ENCODE peak calls at places on chromosomes 2 and 18, in ten cellular contexts. One of them, this sample, is unnamed.

GRCh38 chr18:2998644-2999043 is 14.3 kb downstream of the LPIN2 start:
- DNase-seq in stimulated activated CD8-positive, alpha-beta memory T cell treated with anti-CD3 and anti-CD28 coated beads, Interleukin-15, amount 100 ng/mL, for 24 hours: no peak
- DNase-seq in stimulated activated CD4-positive, alpha-beta T cell treated with anti-CD3 and anti-CD28 coated beads, Interleukin-2, amount 100 ng/mL, for 48 hours: no peak
- DNase-seq in iPS-NIHi11: no peak
- DNase-seq in uterus: no peak
- DNase-seq in C1 segment of cervical spinal cord: no peak
- DNase-seq in tibial artery: no peak
- DNase-seq in activated naive CD8-positive, alpha-beta T cell treated with anti-CD3 and anti-CD28 coated beads, Interleukin-2, amount 10 ng/mL, durations not matched to agents 7 days and 5 days: no peak
- DNase-seq in naive B cell: no peak
- DNase-seq in type B pancreatic cell: no peak
- DNase-seq in this sample: no peak

GRCh38 chr18:63823516-63824219 is 48.5 kb downstream of the SERPINB7 start:
- DNase-seq in activated naive CD8-positive, alpha-beta T cell treated with anti-CD3 and anti-CD28 coated beads, Interleukin-2, amount 10 ng/mL, durations not matched to agents 7 days and 5 days: no peak
- DNase-seq in iPS-NIHi11: peak
- DNase-seq in stimulated activated CD4-positive, alpha-beta T cell treated with anti-CD3 and anti-CD28 coated beads, Interleukin-2, amount 100 ng/mL, for 48 hours: peak
- DNase-seq in tibial artery: no peak
- DNase-seq in naive B cell: no peak
- DNase-seq in uterus: no peak
- DNase-seq in type B pancreatic cell: no peak
- DNase-seq in stimulated activated CD8-positive, alpha-beta memory T cell treated with anti-CD3 and anti-CD28 coated beads, Interleukin-15, amount 100 ng/mL, for 24 hours: no peak
- DNase-seq in C1 segment of cervical spinal cord: no peak
- DNase-seq in this sample: no peak

GRCh38 chr2:224008702-224009261 is 30.3 kb downstream of the SERPINE2 start:
- DNase-seq in stimulated activated CD4-positive, alpha-beta T cell treated with anti-CD3 and anti-CD28 coated beads, Interleukin-2, amount 100 ng/mL, for 48 hours: no peak
- DNase-seq in stimulated activated CD8-positive, alpha-beta memory T cell treated with anti-CD3 and anti-CD28 coated beads, Interleukin-15, amount 100 ng/mL, for 24 hours: no peak
- DNase-seq in tibial artery: no peak
- DNase-seq in C1 segment of cervical spinal cord: no peak
- DNase-seq in type B pancreatic cell: no peak
- DNase-seq in activated naive CD8-positive, alpha-beta T cell treated with anti-CD3 and anti-CD28 coated beads, Interleukin-2, amount 10 ng/mL, durations not matched to agents 7 days and 5 days: no peak
- DNase-seq in uterus: no peak
- DNase-seq in naive B cell: no peak
- DNase-seq in iPS-NIHi11: peak
- DNase-seq in this sample: no peak

GRCh38 chr2:174047746-174048145 is 82.6 kb upstream of the SP3 start:
- DNase-seq in C1 segment of cervical spinal cord: no peak
- DNase-seq in iPS-NIHi11: no peak
- DNase-seq in tibial artery: peak
- DNase-seq in naive B cell: no peak
- DNase-seq in stimulated activated CD8-positive, alpha-beta memory T cell treated with anti-CD3 and anti-CD28 coated beads, Interleukin-15, amount 100 ng/mL, for 24 hours: no peak
- DNase-seq in type B pancreatic cell: no peak
- DNase-seq in activated naive CD8-positive, alpha-beta T cell treated with anti-CD3 and anti-CD28 coated beads, Interleukin-2, amount 10 ng/mL, durations not matched to agents 7 days and 5 days: no peak
- DNase-seq in stimulated activated CD4-positive, alpha-beta T cell treated with anti-CD3 and anti-CD28 coated beads, Interleukin-2, amount 100 ng/mL, for 48 hours: no peak
- DNase-seq in uterus: no peak
- DNase-seq in this sample: no peak

GRCh38 chr2:224146356-224147160 is 107.5 kb upstream of the SERPINE2 start:
- DNase-seq in stimulated activated CD8-positive, alpha-beta memory T cell treated with anti-CD3 and anti-CD28 coated beads, Interleukin-15, amount 100 ng/mL, for 24 hours: no peak
- DNase-seq in naive B cell: no peak
- DNase-seq in activated naive CD8-positive, alpha-beta T cell treated with anti-CD3 and anti-CD28 coated beads, Interleukin-2, amount 10 ng/mL, durations not matched to agents 7 days and 5 days: no peak
- DNase-seq in tibial artery: no peak
- DNase-seq in type B pancreatic cell: no peak
- DNase-seq in C1 segment of cervical spinal cord: no peak
- DNase-seq in iPS-NIHi11: no peak
- DNase-seq in uterus: no peak
- DNase-seq in stimulated activated CD4-positive, alpha-beta T cell treated with anti-CD3 and anti-CD28 coated beads, Interleukin-2, amount 100 ng/mL, for 48 hours: no peak
- DNase-seq in this sample: no peak

GRCh38 chr18:58649966-58650816 is 21.1 kb upstream of the MALT1 start:
- DNase-seq in stimulated activated CD8-positive, alpha-beta memory T cell treated with anti-CD3 and anti-CD28 coated beads, Interleukin-15, amount 100 ng/mL, for 24 hours: no peak
- DNase-seq in iPS-NIHi11: no peak
- DNase-seq in uterus: no peak
- DNase-seq in activated naive CD8-positive, alpha-beta T cell treated with anti-CD3 and anti-CD28 coated beads, Interleukin-2, amount 10 ng/mL, durations not matched to agents 7 days and 5 days: no peak
- DNase-seq in stimulated activated CD4-positive, alpha-beta T cell treated with anti-CD3 and anti-CD28 coated beads, Interleukin-2, amount 100 ng/mL, for 48 hours: no peak
- DNase-seq in type B pancreatic cell: no peak
- DNase-seq in C1 segment of cervical spinal cord: no peak
- DNase-seq in tibial artery: no peak
- DNase-seq in naive B cell: peak
- DNase-seq in this sample: no peak

GRCh38 chr2:27737676-27738348 is 33.7 kb upstream of the MRPL33 start:
- DNase-seq in iPS-NIHi11: no peak
- DNase-seq in C1 segment of cervical spinal cord: no peak
- DNase-seq in naive B cell: no peak
- DNase-seq in uterus: no peak
- DNase-seq in tibial artery: no peak
- DNase-seq in activated naive CD8-positive, alpha-beta T cell treated with anti-CD3 and anti-CD28 coated beads, Interleukin-2, amount 10 ng/mL, durations not matched to agents 7 days and 5 days: no peak
- DNase-seq in type B pancreatic cell: no peak
- DNase-seq in stimulated activated CD4-positive, alpha-beta T cell treated with anti-CD3 and anti-CD28 coated beads, Interleukin-2, amount 100 ng/mL, for 48 hours: no peak
- DNase-seq in stimulated activated CD8-positive, alpha-beta memory T cell treated with anti-CD3 and anti-CD28 coated beads, Interleukin-15, amount 100 ng/mL, for 24 hours: no peak
- DNase-seq in this sample: no peak

GRCh38 chr2:29062371-29062770 is 12.0 kb downstream of the PCARE start:
- DNase-seq in activated naive CD8-positive, alpha-beta T cell treated with anti-CD3 and anti-CD28 coated beads, Interleukin-2, amount 10 ng/mL, durations not matched to agents 7 days and 5 days: no peak
- DNase-seq in type B pancreatic cell: no peak
- DNase-seq in C1 segment of cervical spinal cord: no peak
- DNase-seq in tibial artery: no peak
- DNase-seq in uterus: no peak
- DNase-seq in iPS-NIHi11: no peak
- DNase-seq in naive B cell: no peak
- DNase-seq in stimulated activated CD8-positive, alpha-beta memory T cell treated with anti-CD3 and anti-CD28 coated beads, Interleukin-15, amount 100 ng/mL, for 24 hours: no peak
- DNase-seq in stimulated activated CD4-positive, alpha-beta T cell treated with anti-CD3 and anti-CD28 coated beads, Interleukin-2, amount 100 ng/mL, for 48 hours: no peak
- DNase-seq in this sample: no peak

GRCh38 chr2:38074775-38075435 is 1.0 kb downstream of the CYP1B1 start:
- DNase-seq in naive B cell: no peak
- DNase-seq in type B pancreatic cell: peak
- DNase-seq in iPS-NIHi11: peak
- DNase-seq in stimulated activated CD8-positive, alpha-beta memory T cell treated with anti-CD3 and anti-CD28 coated beads, Interleukin-15, amount 100 ng/mL, for 24 hours: no peak
- DNase-seq in C1 segment of cervical spinal cord: no peak
- DNase-seq in stimulated activated CD4-positive, alpha-beta T cell treated with anti-CD3 and anti-CD28 coated beads, Interleukin-2, amount 100 ng/mL, for 48 hours: no peak
- DNase-seq in activated naive CD8-positive, alpha-beta T cell treated with anti-CD3 and anti-CD28 coated beads, Interleukin-2, amount 10 ng/mL, durations not matched to agents 7 days and 5 days: peak
- DNase-seq in uterus: peak
- DNase-seq in tibial artery: no peak
- DNase-seq in this sample: no peak

GRCh38 chr18:27685807-27686412 is 491.0 kb downstream of the CDH2 start:
- DNase-seq in uterus: no peak
- DNase-seq in activated naive CD8-positive, alpha-beta T cell treated with anti-CD3 and anti-CD28 coated beads, Interleukin-2, amount 10 ng/mL, durations not matched to agents 7 days and 5 days: no peak
- DNase-seq in stimulated activated CD8-positive, alpha-beta memory T cell treated with anti-CD3 and anti-CD28 coated beads, Interleukin-15, amount 100 ng/mL, for 24 hours: no peak
- DNase-seq in C1 segment of cervical spinal cord: no peak
- DNase-seq in iPS-NIHi11: peak
- DNase-seq in tibial artery: no peak
- DNase-seq in type B pancreatic cell: no peak
- DNase-seq in stimulated activated CD4-positive, alpha-beta T cell treated with anti-CD3 and anti-CD28 coated beads, Interleukin-2, amount 100 ng/mL, for 48 hours: peak
- DNase-seq in naive B cell: no peak
- DNase-seq in this sample: no peak

GRCh38 chr18:49031511-49032188 is 80.9 kb upstream of the SMAD7 start:
- DNase-seq in tibial artery: peak
- DNase-seq in iPS-NIHi11: no peak
- DNase-seq in C1 segment of cervical spinal cord: no peak
- DNase-seq in uterus: no peak
- DNase-seq in naive B cell: peak
- DNase-seq in activated naive CD8-positive, alpha-beta T cell treated with anti-CD3 and anti-CD28 coated beads, Interleukin-2, amount 10 ng/mL, durations not matched to agents 7 days and 5 days: peak
- DNase-seq in stimulated activated CD8-positive, alpha-beta memory T cell treated with anti-CD3 and anti-CD28 coated beads, Interleukin-15, amount 100 ng/mL, for 24 hours: no peak
- DNase-seq in type B pancreatic cell: peak
- DNase-seq in stimulated activated CD4-positive, alpha-beta T cell treated with anti-CD3 and anti-CD28 coated beads, Interleukin-2, amount 100 ng/mL, for 48 hours: peak
- DNase-seq in this sample: no peak

GRCh38 chr2:200617089-200618050 is 31.6 kb downstream of the AOX1 start:
- DNase-seq in activated naive CD8-positive, alpha-beta T cell treated with anti-CD3 and anti-CD28 coated beads, Interleukin-2, amount 10 ng/mL, durations not matched to agents 7 days and 5 days: no peak
- DNase-seq in C1 segment of cervical spinal cord: no peak
- DNase-seq in type B pancreatic cell: no peak
- DNase-seq in iPS-NIHi11: no peak
- DNase-seq in stimulated activated CD8-positive, alpha-beta memory T cell treated with anti-CD3 and anti-CD28 coated beads, Interleukin-15, amount 100 ng/mL, for 24 hours: no peak
- DNase-seq in stimulated activated CD4-positive, alpha-beta T cell treated with anti-CD3 and anti-CD28 coated beads, Interleukin-2, amount 100 ng/mL, for 48 hours: no peak
- DNase-seq in uterus: no peak
- DNase-seq in naive B cell: peak
- DNase-seq in tibial artery: no peak
- DNase-seq in this sample: no peak

GRCh38 chr2:653645-654425 is 23.4 kb downstream of the TMEM18 start:
- DNase-seq in naive B cell: no peak
- DNase-seq in tibial artery: no peak
- DNase-seq in activated naive CD8-positive, alpha-beta T cell treated with anti-CD3 and anti-CD28 coated beads, Interleukin-2, amount 10 ng/mL, durations not matched to agents 7 days and 5 days: no peak
- DNase-seq in type B pancreatic cell: peak
- DNase-seq in stimulated activated CD4-positive, alpha-beta T cell treated with anti-CD3 and anti-CD28 coated beads, Interleukin-2, amount 100 ng/mL, for 48 hours: no peak
- DNase-seq in uterus: no peak
- DNase-seq in C1 segment of cervical spinal cord: no peak
- DNase-seq in stimulated activated CD8-positive, alpha-beta memory T cell treated with anti-CD3 and anti-CD28 coated beads, Interleukin-15, amount 100 ng/mL, for 24 hours: no peak
- DNase-seq in iPS-NIHi11: no peak
- DNase-seq in this sample: no peak

GRCh38 chr2:75277111-75277510 is 77.8 kb upstream of the TACR1 start:
- DNase-seq in iPS-NIHi11: no peak
- DNase-seq in uterus: no peak
- DNase-seq in activated naive CD8-positive, alpha-beta T cell treated with anti-CD3 and anti-CD28 coated beads, Interleukin-2, amount 10 ng/mL, durations not matched to agents 7 days and 5 days: no peak
- DNase-seq in stimulated activated CD4-positive, alpha-beta T cell treated with anti-CD3 and anti-CD28 coated beads, Interleukin-2, amount 100 ng/mL, for 48 hours: no peak
- DNase-seq in naive B cell: no peak
- DNase-seq in C1 segment of cervical spinal cord: no peak
- DNase-seq in tibial artery: no peak
- DNase-seq in type B pancreatic cell: no peak
- DNase-seq in stimulated activated CD8-positive, alpha-beta memory T cell treated with anti-CD3 and anti-CD28 coated beads, Interleukin-15, amount 100 ng/mL, for 24 hours: no peak
- DNase-seq in this sample: no peak

GRCh38 chr2:225233234-225233633 is 166.3 kb upstream of the NYAP2 start:
- DNase-seq in stimulated activated CD8-positive, alpha-beta memory T cell treated with anti-CD3 and anti-CD28 coated beads, Interleukin-15, amount 100 ng/mL, for 24 hours: no peak
- DNase-seq in C1 segment of cervical spinal cord: no peak
- DNase-seq in type B pancreatic cell: no peak
- DNase-seq in stimulated activated CD4-positive, alpha-beta T cell treated with anti-CD3 and anti-CD28 coated beads, Interleukin-2, amount 100 ng/mL, for 48 hours: no peak
- DNase-seq in tibial artery: no peak
- DNase-seq in iPS-NIHi11: no peak
- DNase-seq in uterus: no peak
- DNase-seq in naive B cell: no peak
- DNase-seq in activated naive CD8-positive, alpha-beta T cell treated with anti-CD3 and anti-CD28 coated beads, Interleukin-2, amount 10 ng/mL, durations not matched to agents 7 days and 5 days: no peak
- DNase-seq in this sample: no peak

GRCh38 chr2:178449700-178450573 is 1.0 kb downstream of the PRKRA start:
- DNase-seq in stimulated activated CD4-positive, alpha-beta T cell treated with anti-CD3 and anti-CD28 coated beads, Interleukin-2, amount 100 ng/mL, for 48 hours: peak
- DNase-seq in stimulated activated CD8-positive, alpha-beta memory T cell treated with anti-CD3 and anti-CD28 coated beads, Interleukin-15, amount 100 ng/mL, for 24 hours: no peak
- DNase-seq in uterus: no peak
- DNase-seq in tibial artery: no peak
- DNase-seq in naive B cell: peak
- DNase-seq in iPS-NIHi11: no peak
- DNase-seq in C1 segment of cervical spinal cord: no peak
- DNase-seq in activated naive CD8-positive, alpha-beta T cell treated with anti-CD3 and anti-CD28 coated beads, Interleukin-2, amount 10 ng/mL, durations not matched to agents 7 days and 5 days: no peak
- DNase-seq in type B pancreatic cell: no peak
- DNase-seq in this sample: no peak

GRCh38 chr18:11050966-11051365 is 98.4 kb downstream of the PIEZO2 start:
- DNase-seq in stimulated activated CD4-positive, alpha-beta T cell treated with anti-CD3 and anti-CD28 coated beads, Interleukin-2, amount 100 ng/mL, for 48 hours: no peak
- DNase-seq in C1 segment of cervical spinal cord: no peak
- DNase-seq in activated naive CD8-positive, alpha-beta T cell treated with anti-CD3 and anti-CD28 coated beads, Interleukin-2, amount 10 ng/mL, durations not matched to agents 7 days and 5 days: no peak
- DNase-seq in stimulated activated CD8-positive, alpha-beta memory T cell treated with anti-CD3 and anti-CD28 coated beads, Interleukin-15, amount 100 ng/mL, for 24 hours: no peak
- DNase-seq in uterus: no peak
- DNase-seq in tibial artery: no peak
- DNase-seq in type B pancreatic cell: no peak
- DNase-seq in naive B cell: no peak
- DNase-seq in iPS-NIHi11: no peak
- DNase-seq in this sample: no peak

GRCh38 chr2:166653185-166653813 is 159.2 kb upstream of the SCN7A start:
- DNase-seq in naive B cell: no peak
- DNase-seq in activated naive CD8-positive, alpha-beta T cell treated with anti-CD3 and anti-CD28 coated beads, Interleukin-2, amount 10 ng/mL, durations not matched to agents 7 days and 5 days: no peak
- DNase-seq in stimulated activated CD8-positive, alpha-beta memory T cell treated with anti-CD3 and anti-CD28 coated beads, Interleukin-15, amount 100 ng/mL, for 24 hours: no peak
- DNase-seq in iPS-NIHi11: no peak
- DNase-seq in uterus: no peak
- DNase-seq in type B pancreatic cell: no peak
- DNase-seq in C1 segment of cervical spinal cord: no peak
- DNase-seq in stimulated activated CD4-positive, alpha-beta T cell treated with anti-CD3 and anti-CD28 coated beads, Interleukin-2, amount 100 ng/mL, for 48 hours: no peak
- DNase-seq in tibial artery: no peak
- DNase-seq in this sample: no peak

GRCh38 chr2:8537572-8538155 is 144.2 kb upstream of the ID2 start:
- DNase-seq in iPS-NIHi11: no peak
- DNase-seq in uterus: no peak
- DNase-seq in tibial artery: peak
- DNase-seq in stimulated activated CD4-positive, alpha-beta T cell treated with anti-CD3 and anti-CD28 coated beads, Interleukin-2, amount 100 ng/mL, for 48 hours: no peak
- DNase-seq in C1 segment of cervical spinal cord: no peak
- DNase-seq in naive B cell: no peak
- DNase-seq in type B pancreatic cell: no peak
- DNase-seq in activated naive CD8-positive, alpha-beta T cell treated with anti-CD3 and anti-CD28 coated beads, Interleukin-2, amount 10 ng/mL, durations not matched to agents 7 days and 5 days: no peak
- DNase-seq in stimulated activated CD8-positive, alpha-beta memory T cell treated with anti-CD3 and anti-CD28 coated beads, Interleukin-15, amount 100 ng/mL, for 24 hours: no peak
- DNase-seq in this sample: no peak

GRCh38 chr2:68799138-68799537 is 64.5 kb downstream of the ARHGAP25 start:
- DNase-seq in C1 segment of cervical spinal cord: no peak
- DNase-seq in activated naive CD8-positive, alpha-beta T cell treated with anti-CD3 and anti-CD28 coated beads, Interleukin-2, amount 10 ng/mL, durations not matched to agents 7 days and 5 days: no peak
- DNase-seq in iPS-NIHi11: no peak
- DNase-seq in stimulated activated CD8-positive, alpha-beta memory T cell treated with anti-CD3 and anti-CD28 coated beads, Interleukin-15, amount 100 ng/mL, for 24 hours: no peak
- DNase-seq in type B pancreatic cell: no peak
- DNase-seq in tibial artery: no peak
- DNase-seq in uterus: no peak
- DNase-seq in stimulated activated CD4-positive, alpha-beta T cell treated with anti-CD3 and anti-CD28 coated beads, Interleukin-2, amount 100 ng/mL, for 48 hours: no peak
- DNase-seq in naive B cell: no peak
- DNase-seq in this sample: no peak

GRCh38 chr2:217510790-217511291 is 492.0 kb downstream of the TNS1 start:
- DNase-seq in stimulated activated CD8-positive, alpha-beta memory T cell treated with anti-CD3 and anti-CD28 coated beads, Interleukin-15, amount 100 ng/mL, for 24 hours: no peak
- DNase-seq in activated naive CD8-positive, alpha-beta T cell treated with anti-CD3 and anti-CD28 coated beads, Interleukin-2, amount 10 ng/mL, durations not matched to agents 7 days and 5 days: peak
- DNase-seq in tibial artery: peak
- DNase-seq in C1 segment of cervical spinal cord: no peak
- DNase-seq in naive B cell: no peak
- DNase-seq in type B pancreatic cell: peak
- DNase-seq in stimulated activated CD4-positive, alpha-beta T cell treated with anti-CD3 and anti-CD28 coated beads, Interleukin-2, amount 100 ng/mL, for 48 hours: peak
- DNase-seq in iPS-NIHi11: peak
- DNase-seq in uterus: peak
- DNase-seq in this sample: peak

GRCh38 chr2:166091439-166091838 is 36.4 kb downstream of the SCN1A start:
- DNase-seq in iPS-NIHi11: peak
- DNase-seq in activated naive CD8-positive, alpha-beta T cell treated with anti-CD3 and anti-CD28 coated beads, Interleukin-2, amount 10 ng/mL, durations not matched to agents 7 days and 5 days: no peak
- DNase-seq in tibial artery: no peak
- DNase-seq in naive B cell: no peak
- DNase-seq in stimulated activated CD4-positive, alpha-beta T cell treated with anti-CD3 and anti-CD28 coated beads, Interleukin-2, amount 100 ng/mL, for 48 hours: no peak
- DNase-seq in uterus: no peak
- DNase-seq in type B pancreatic cell: no peak
- DNase-seq in C1 segment of cervical spinal cord: no peak
- DNase-seq in stimulated activated CD8-positive, alpha-beta memory T cell treated with anti-CD3 and anti-CD28 coated beads, Interleukin-15, amount 100 ng/mL, for 24 hours: no peak
- DNase-seq in this sample: no peak

GRCh38 chr18:76988015-76988826 is 144.4 kb downstream of the MBP start:
- DNase-seq in stimulated activated CD4-positive, alpha-beta T cell treated with anti-CD3 and anti-CD28 coated beads, Interleukin-2, amount 100 ng/mL, for 48 hours: no peak
- DNase-seq in iPS-NIHi11: no peak
- DNase-seq in uterus: no peak
- DNase-seq in activated naive CD8-positive, alpha-beta T cell treated with anti-CD3 and anti-CD28 coated beads, Interleukin-2, amount 10 ng/mL, durations not matched to agents 7 days and 5 days: no peak
- DNase-seq in C1 segment of cervical spinal cord: no peak
- DNase-seq in stimulated activated CD8-positive, alpha-beta memory T cell treated with anti-CD3 and anti-CD28 coated beads, Interleukin-15, amount 100 ng/mL, for 24 hours: no peak
- DNase-seq in naive B cell: no peak
- DNase-seq in tibial artery: no peak
- DNase-seq in type B pancreatic cell: peak
- DNase-seq in this sample: no peak

GRCh38 chr2:171811229-171811628 is 82.8 kb downstream of the SLC25A12 start:
- DNase-seq in stimulated activated CD8-positive, alpha-beta memory T cell treated with anti-CD3 and anti-CD28 coated beads, Interleukin-15, amount 100 ng/mL, for 24 hours: no peak
- DNase-seq in iPS-NIHi11: no peak
- DNase-seq in uterus: no peak
- DNase-seq in tibial artery: no peak
- DNase-seq in type B pancreatic cell: no peak
- DNase-seq in activated naive CD8-positive, alpha-beta T cell treated with anti-CD3 and anti-CD28 coated beads, Interleukin-2, amount 10 ng/mL, durations not matched to agents 7 days and 5 days: no peak
- DNase-seq in C1 segment of cervical spinal cord: no peak
- DNase-seq in naive B cell: no peak
- DNase-seq in stimulated activated CD4-positive, alpha-beta T cell treated with anti-CD3 and anti-CD28 coated beads, Interleukin-2, amount 100 ng/mL, for 48 hours: no peak
- DNase-seq in this sample: no peak

GRCh38 chr2:10329880-10330699 is 27.4 kb downstream of the HPCAL1 start:
- DNase-seq in iPS-NIHi11: no peak
- DNase-seq in tibial artery: no peak
- DNase-seq in stimulated activated CD4-positive, alpha-beta T cell treated with anti-CD3 and anti-CD28 coated beads, Interleukin-2, amount 100 ng/mL, for 48 hours: no peak
- DNase-seq in activated naive CD8-positive, alpha-beta T cell treated with anti-CD3 and anti-CD28 coated beads, Interleukin-2, amount 10 ng/mL, durations not matched to agents 7 days and 5 days: peak
- DNase-seq in type B pancreatic cell: no peak
- DNase-seq in stimulated activated CD8-positive, alpha-beta memory T cell treated with anti-CD3 and anti-CD28 coated beads, Interleukin-15, amount 100 ng/mL, for 24 hours: no peak
- DNase-seq in naive B cell: peak
- DNase-seq in uterus: no peak
- DNase-seq in C1 segment of cervical spinal cord: no peak
- DNase-seq in this sample: no peak

GRCh38 chr2:126399001-126399400 is 257.0 kb upstream of the GYPC start:
- DNase-seq in stimulated activated CD8-positive, alpha-beta memory T cell treated with anti-CD3 and anti-CD28 coated beads, Interleukin-15, amount 100 ng/mL, for 24 hours: no peak
- DNase-seq in activated naive CD8-positive, alpha-beta T cell treated with anti-CD3 and anti-CD28 coated beads, Interleukin-2, amount 10 ng/mL, durations not matched to agents 7 days and 5 days: peak
- DNase-seq in C1 segment of cervical spinal cord: no peak
- DNase-seq in uterus: no peak
- DNase-seq in iPS-NIHi11: no peak
- DNase-seq in naive B cell: peak
- DNase-seq in stimulated activated CD4-positive, alpha-beta T cell treated with anti-CD3 and anti-CD28 coated beads, Interleukin-2, amount 100 ng/mL, for 48 hours: peak
- DNase-seq in tibial artery: no peak
- DNase-seq in type B pancreatic cell: no peak
- DNase-seq in this sample: no peak

GRCh38 chr2:121120991-121121390 is 164.0 kb downstream of the TFCP2L1 start:
- DNase-seq in C1 segment of cervical spinal cord: no peak
- DNase-seq in activated naive CD8-positive, alpha-beta T cell treated with anti-CD3 and anti-CD28 coated beads, Interleukin-2, amount 10 ng/mL, durations not matched to agents 7 days and 5 days: no peak
- DNase-seq in stimulated activated CD4-positive, alpha-beta T cell treated with anti-CD3 and anti-CD28 coated beads, Interleukin-2, amount 100 ng/mL, for 48 hours: no peak
- DNase-seq in iPS-NIHi11: no peak
- DNase-seq in tibial artery: peak
- DNase-seq in naive B cell: no peak
- DNase-seq in uterus: no peak
- DNase-seq in type B pancreatic cell: no peak
- DNase-seq in stimulated activated CD8-positive, alpha-beta memory T cell treated with anti-CD3 and anti-CD28 coated beads, Interleukin-15, amount 100 ng/mL, for 24 hours: no peak
- DNase-seq in this sample: no peak

GRCh38 chr2:20543579-20543887 is 96.7 kb downstream of the RHOB start:
- DNase-seq in iPS-NIHi11: no peak
- DNase-seq in stimulated activated CD8-positive, alpha-beta memory T cell treated with anti-CD3 and anti-CD28 coated beads, Interleukin-15, amount 100 ng/mL, for 24 hours: no peak
- DNase-seq in stimulated activated CD4-positive, alpha-beta T cell treated with anti-CD3 and anti-CD28 coated beads, Interleukin-2, amount 100 ng/mL, for 48 hours: no peak
- DNase-seq in type B pancreatic cell: no peak
- DNase-seq in naive B cell: no peak
- DNase-seq in uterus: peak
- DNase-seq in tibial artery: no peak
- DNase-seq in C1 segment of cervical spinal cord: no peak
- DNase-seq in activated naive CD8-positive, alpha-beta T cell treated with anti-CD3 and anti-CD28 coated beads, Interleukin-2, amount 10 ng/mL, durations not matched to agents 7 days and 5 days: no peak
- DNase-seq in this sample: no peak

This sample was measured in thoracic aorta.